ENCODE peak calls at places on chromosomes 4 and X, in six cellular contexts. Y, Z, I, D, L and R are unnamed samples.
A peak's percentile ranks its signal among the peaks of the same experiment; 100 is the strongest.

GRCh38 chr4:181959121-181959520 is 284.1 kb upstream of the TENM3 start:
- DNase-seq in D (no peak), L (no peak), Z (no peak), I (peak; percentile 25), Y (no peak), R (no peak)

GRCh38 chrX:57528670-57529255 is 63.0 kb upstream of the ZXDB start:
- DNase-seq in Z (peak; percentile 11), L (peak; percentile 42), I (peak; percentile 13), Y (peak; percentile 5), D (no peak), R (peak; percentile 33)

GRCh38 chr4:16261313-16261878 is 35.1 kb upstream of the TAPT1 start:
- DNase-seq in Y (no peak), D (no peak), Z (no peak), I (no peak), L (no peak), R (no peak)

GRCh38 chrX:137195296-137195695 is 161.5 kb upstream of the GPR101 start:
- DNase-seq in L (no peak), I (no peak), Y (no peak), D (no peak), Z (no peak), R (no peak)

GRCh38 chrX:27918799-27919198 is 62.5 kb downstream of the DCAF8L1 start:
- DNase-seq in D (no peak), Z (peak; percentile 13), Y (no peak), I (peak; percentile 10), L (no peak), R (peak; percentile 9)

GRCh38 chrX:104679175-104679574 is 113.2 kb downstream of the IL1RAPL2 start:
- DNase-seq in L (no peak), Z (no peak), Y (no peak), D (no peak), I (no peak), R (no peak)

GRCh38 chr4:90189128-90189527 is 61.9 kb downstream of the CCSER1 start:
- DNase-seq in L (no peak), D (no peak), Y (no peak), I (no peak), Z (no peak), R (no peak)

GRCh38 chrX:7147431-7147977 is at the start of gene STS:
- DNase-seq in Z (peak; percentile 11), I (no peak), L (peak; percentile 49), D (no peak), Y (no peak), R (peak; percentile 19)

GRCh38 chr4:77617203-77617602 is 11.6 kb downstream of the CXCL13 start:
- DNase-seq in Y (no peak), Z (no peak), I (peak; percentile 12), D (no peak), L (no peak), R (no peak)

GRCh38 chr4:109465065-109465464 is 31.4 kb downstream of the SEC24B start:
- DNase-seq in I (no peak), D (no peak), Y (no peak), Z (no peak), L (no peak), R (no peak)

GRCh38 chrX:23503835-23504539 is 163.3 kb upstream of the PRDX4 start:
- DNase-seq in D (no peak), Z (peak; percentile 21), Y (peak; percentile 15), I (peak; percentile 76), L (no peak), R (no peak)

GRCh38 chr4:172770787-172771186 is 397.8 kb upstream of the GALNT7 start:
- DNase-seq in Y (no peak), I (no peak), Z (no peak), D (no peak), L (no peak), R (no peak)

GRCh38 chr4:87193958-87194675 is 26.3 kb downstream of the KLHL8 start:
- DNase-seq in D (no peak), Z (no peak), Y (no peak), I (no peak), L (no peak), R (no peak)

GRCh38 chrX:87338510-87338909 is 179.1 kb upstream of the KLHL4 start:
- DNase-seq in L (no peak), D (no peak), I (peak; percentile 33), Y (peak; percentile 5), Z (peak; percentile 50), R (no peak)

GRCh38 chrX:22126311-22126710 is 94.2 kb downstream of the PHEX start:
- DNase-seq in Y (no peak), Z (no peak), I (no peak), L (no peak), D (no peak), R (no peak)

DNA sequence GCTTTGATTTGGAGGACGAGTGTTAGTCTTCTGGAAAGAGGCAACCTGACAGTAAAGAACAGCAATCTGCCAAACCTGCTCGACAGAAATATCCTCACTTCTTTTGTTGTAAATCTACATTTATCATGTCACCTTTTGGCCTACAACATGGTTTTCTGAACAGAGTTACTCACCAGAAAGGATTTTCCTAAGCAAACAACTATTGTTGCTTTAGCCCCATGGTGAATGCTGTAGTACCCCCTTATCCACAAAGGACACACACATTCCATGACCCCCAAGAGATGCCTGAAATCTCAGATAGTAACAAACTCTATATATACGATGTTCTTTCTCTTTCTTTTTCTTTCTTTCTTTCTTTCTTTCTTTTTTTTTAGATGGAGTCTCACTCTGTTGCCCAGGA is 42.7 kb downstream of the TMEM150C start:
- DNase-seq in L (no peak), Y (no peak), Z (peak; percentile 84), D (no peak), I (no peak), R (no peak)
- TF ChIP-seq JUN in L (no peak), Y (no peak), Z (peak; percentile 54), D (no peak), I (no peak), R (no peak)

DNA sequence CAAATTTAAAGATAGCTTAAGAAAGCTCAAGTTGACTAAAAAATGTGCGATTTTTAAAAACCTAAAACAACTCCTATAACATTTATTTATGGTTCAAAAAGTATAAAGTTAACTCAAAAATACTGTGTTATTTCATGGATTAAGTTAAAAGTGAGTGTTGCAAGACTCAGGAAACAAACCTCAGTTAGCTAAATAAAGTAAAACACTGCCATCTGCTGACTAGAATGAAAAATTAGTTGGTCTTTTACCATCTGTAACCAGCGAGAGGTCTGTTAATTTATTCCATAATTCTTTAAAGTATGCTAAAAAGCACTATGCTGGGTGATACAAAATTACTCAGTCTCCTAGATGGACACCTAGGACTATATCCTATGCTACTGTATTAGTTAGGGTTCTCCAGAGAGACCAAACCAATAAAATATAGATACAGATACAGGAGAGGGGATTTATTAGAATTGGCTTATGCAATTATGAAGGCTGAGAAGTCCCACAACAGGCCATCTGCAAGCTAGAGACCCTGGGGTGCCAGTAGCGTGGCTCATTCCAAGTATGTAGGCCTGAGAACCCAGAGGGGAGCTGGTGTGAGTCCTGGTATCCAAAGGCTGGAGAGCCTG is 4.9 kb upstream of the WDFY3 start:
- DNase-seq in Z (peak; percentile 63), D (no peak), L (no peak), Y (peak; percentile 53), I (peak; percentile 40), R (no peak)
- TF ChIP-seq JUN in Z (no peak), D (no peak), L (no peak), Y (no peak), I (no peak), R (no peak)

DNA sequence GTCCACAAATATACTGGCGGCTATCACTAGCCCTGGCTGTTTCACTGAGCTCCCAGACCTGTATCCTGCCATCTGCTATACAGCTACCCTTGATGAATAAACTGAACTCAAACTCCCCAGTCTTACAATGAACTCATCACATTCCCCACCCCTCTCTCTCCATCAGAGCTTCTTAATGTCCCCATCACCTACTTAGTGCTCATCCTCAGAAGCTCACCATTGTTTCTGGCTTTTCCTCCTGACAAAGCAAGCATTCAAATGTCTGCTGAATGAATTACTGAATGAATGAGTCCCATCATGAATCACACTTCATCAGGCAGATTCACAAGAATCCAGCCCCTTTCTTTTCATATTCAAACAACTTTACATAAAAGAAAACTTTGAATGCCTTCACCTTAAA is 5.6 kb upstream of the DGAT2L6 start:
- DNase-seq in D (no peak), Z (no peak), Y (no peak), L (no peak), I (no peak), R (no peak)
- TF ChIP-seq JUN in D (no peak), Z (no peak), Y (no peak), L (no peak), I (no peak), R (no peak)

GRCh38 chr4:113683143-113683542 is 78.4 kb downstream of the CAMK2D start:
- DNase-seq in I (no peak), Z (no peak), Y (no peak), D (no peak), L (no peak), R (no peak)
- TF ChIP-seq JUN in I (no peak), Z (no peak), Y (no peak), D (no peak), L (no peak), R (no peak)